ENCODE peak calls at places on chromosomes 5 and 9, in four cellular contexts. One of them, this sample, is unnamed.

GRCh38 chr5:65126670-65127069 is 355.1 kb downstream of the ADAMTS6 start:
- DNase-seq in IMR-90: no peak
- DNase-seq in neuronal stem cell: no peak
- DNase-seq in mesenchymal stem cell: no peak
- DNase-seq in this sample: no peak

GRCh38 chr5:54860321-54860720 is 125.1 kb downstream of the ESM1 start:
- DNase-seq in IMR-90: no peak
- DNase-seq in neuronal stem cell: no peak
- DNase-seq in mesenchymal stem cell: no peak
- DNase-seq in this sample: no peak

GRCh38 chr5:159163027-159163699 is 46.2 kb downstream of the RNF145 start:
- DNase-seq in IMR-90: peak
- DNase-seq in neuronal stem cell: no peak
- DNase-seq in mesenchymal stem cell: peak
- DNase-seq in this sample: no peak

GRCh38 chr5:159208508-159209437 is 580 bp downstream of the RNF145 start:
- DNase-seq in IMR-90: peak
- DNase-seq in neuronal stem cell: peak
- DNase-seq in mesenchymal stem cell: peak
- DNase-seq in this sample: peak

GRCh38 chr5:131163315-131164119 is 1.5 kb downstream of the HINT1 start:
- DNase-seq in IMR-90: peak
- DNase-seq in neuronal stem cell: no peak
- DNase-seq in mesenchymal stem cell: peak
- DNase-seq in this sample: no peak

GRCh38 chr5:158911693-158912363 is 187.9 kb downstream of the EBF1 start:
- DNase-seq in IMR-90: no peak
- DNase-seq in neuronal stem cell: no peak
- DNase-seq in mesenchymal stem cell: no peak
- DNase-seq in this sample: no peak

GRCh38 chr5:80238778-80239679 is 16.8 kb downstream of the SERINC5 start:
- DNase-seq in IMR-90: peak
- DNase-seq in neuronal stem cell: no peak
- DNase-seq in mesenchymal stem cell: no peak
- DNase-seq in this sample: no peak

GRCh38 chr5:38994329-38994927 is 79.8 kb downstream of the RICTOR start:
- DNase-seq in IMR-90: peak
- DNase-seq in neuronal stem cell: peak
- DNase-seq in mesenchymal stem cell: peak
- DNase-seq in this sample: no peak

GRCh38 chr5:170269579-170269978 is 28.0 kb downstream of the LCP2 start:
- DNase-seq in IMR-90: no peak
- DNase-seq in neuronal stem cell: no peak
- DNase-seq in mesenchymal stem cell: no peak
- DNase-seq in this sample: no peak

GRCh38 chr9:93059960-93060591 is 1.6 kb downstream of the SUSD3 start:
- DNase-seq in IMR-90: no peak
- DNase-seq in neuronal stem cell: no peak
- DNase-seq in mesenchymal stem cell: no peak
- DNase-seq in this sample: no peak

GRCh38 chr5:81980160-81980559 is 8.3 kb downstream of the ATG10 start:
- DNase-seq in IMR-90: no peak
- DNase-seq in neuronal stem cell: no peak
- DNase-seq in mesenchymal stem cell: no peak
- DNase-seq in this sample: no peak

GRCh38 chr5:57193757-57194413 is 20.0 kb downstream of the GPBP1 start:
- DNase-seq in IMR-90: no peak
- DNase-seq in neuronal stem cell: no peak
- DNase-seq in mesenchymal stem cell: no peak
- DNase-seq in this sample: no peak

GRCh38 chr9:32378496-32378895 is 5.9 kb upstream of the ACO1 start:
- DNase-seq in IMR-90: peak
- DNase-seq in neuronal stem cell: peak
- DNase-seq in mesenchymal stem cell: peak
- DNase-seq in this sample: peak

GRCh38 chr9:27394826-27395201 is 97.9 kb upstream of the EQTN start:
- DNase-seq in IMR-90: no peak
- DNase-seq in neuronal stem cell: no peak
- DNase-seq in mesenchymal stem cell: no peak
- DNase-seq in this sample: no peak

GRCh38 chr5:111226556-111226955 is 2.4 kb downstream of the CAMK4 start:
- DNase-seq in IMR-90: no peak
- DNase-seq in neuronal stem cell: no peak
- DNase-seq in mesenchymal stem cell: no peak
- DNase-seq in this sample: no peak

GRCh38 chr5:59766394-59766793 is 127.1 kb downstream of the PDE4D start:
- DNase-seq in IMR-90: no peak
- DNase-seq in neuronal stem cell: no peak
- DNase-seq in mesenchymal stem cell: peak
- DNase-seq in this sample: no peak

DNA sequence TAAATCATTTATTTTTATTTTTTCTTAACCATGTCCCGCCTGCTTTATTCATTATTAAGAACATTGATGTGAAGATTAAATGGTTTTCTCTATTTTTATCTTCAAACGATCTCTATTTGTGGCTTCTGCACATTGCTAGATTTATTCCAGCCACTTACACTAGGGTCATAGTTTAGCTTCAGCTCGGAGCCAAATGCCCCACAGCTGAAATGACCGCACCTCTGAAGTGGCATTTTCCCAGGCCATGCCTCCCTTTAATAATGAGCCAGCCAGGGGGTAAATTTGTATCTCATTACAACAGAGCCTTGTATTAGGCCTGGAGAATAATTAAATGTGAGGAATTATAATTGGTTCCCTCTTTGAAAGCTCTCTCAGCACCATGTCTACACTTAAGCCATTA is 89.4 kb downstream of the DOCK8 start:
- DNase-seq in IMR-90: no peak
- DNase-seq in neuronal stem cell: no peak
- DNase-seq in mesenchymal stem cell: no peak
- DNase-seq in this sample: no peak
- H4K8ac ChIP-seq in IMR-90: no peak
- H4K8ac ChIP-seq in neuronal stem cell: no peak
- H4K8ac ChIP-seq in mesenchymal stem cell: no peak
- H4K8ac ChIP-seq in this sample: no peak

GRCh38 chr5:91794856-91795548 is 411.9 kb upstream of the ARRDC3 start:
- DNase-seq in IMR-90: no peak
- DNase-seq in neuronal stem cell: no peak
- DNase-seq in mesenchymal stem cell: no peak
- DNase-seq in this sample: no peak
- H3K23ac ChIP-seq in IMR-90: no peak
- H3K23ac ChIP-seq in neuronal stem cell: no peak
- H3K23ac ChIP-seq in mesenchymal stem cell: no peak
- H3K23ac ChIP-seq in this sample: no peak

GRCh38 chr5:146088098-146088497 is 17.3 kb downstream of the PLAC8L1 start:
- DNase-seq in IMR-90: no peak
- DNase-seq in neuronal stem cell: no peak
- DNase-seq in mesenchymal stem cell: no peak
- DNase-seq in this sample: no peak

GRCh38 chr5:146081685-146082084 is 23.7 kb downstream of the PLAC8L1 start:
- DNase-seq in IMR-90: no peak
- DNase-seq in neuronal stem cell: no peak
- DNase-seq in mesenchymal stem cell: no peak
- DNase-seq in this sample: no peak

GRCh38 chr5:146082798-146083197 is 22.6 kb downstream of the PLAC8L1 start:
- DNase-seq in IMR-90: no peak
- DNase-seq in neuronal stem cell: no peak
- DNase-seq in mesenchymal stem cell: no peak
- DNase-seq in this sample: no peak

GRCh38 chr5:146079695-146080361 is 25.5 kb downstream of the PLAC8L1 start:
- DNase-seq in IMR-90: peak
- DNase-seq in neuronal stem cell: no peak
- DNase-seq in mesenchymal stem cell: peak
- DNase-seq in this sample: no peak

DNA sequence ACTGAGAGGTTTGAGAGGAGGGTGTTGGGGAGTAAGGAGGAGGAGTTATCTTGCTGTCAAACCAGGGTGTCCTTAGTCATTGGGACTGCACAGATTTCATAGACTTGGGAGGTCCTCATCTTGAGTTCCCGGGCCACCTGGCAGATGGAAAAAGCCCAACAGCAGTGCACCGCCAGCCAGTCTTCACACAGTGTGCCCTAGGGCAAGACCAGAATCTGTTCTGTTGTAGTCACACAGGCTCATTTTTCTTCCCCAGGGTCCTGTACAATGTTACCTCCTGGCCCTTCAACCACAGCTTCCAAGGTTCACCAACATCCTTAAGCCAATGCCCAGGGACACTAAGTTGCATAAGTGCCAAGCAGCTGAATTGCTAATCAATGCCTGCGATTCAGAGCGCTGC is 21.0 kb downstream of the PLAC8L1 start:
- DNase-seq in IMR-90: no peak
- DNase-seq in neuronal stem cell: no peak
- DNase-seq in mesenchymal stem cell: no peak
- DNase-seq in this sample: no peak
- H3K4ac ChIP-seq in IMR-90: no peak
- H3K4ac ChIP-seq in neuronal stem cell: no peak
- H3K4ac ChIP-seq in mesenchymal stem cell: no peak
- H3K4ac ChIP-seq in this sample: no peak

GRCh38 chr5:147509041-147509709 is 693 bp downstream of the DPYSL3 start:
- DNase-seq in IMR-90: peak
- DNase-seq in neuronal stem cell: peak
- DNase-seq in mesenchymal stem cell: peak
- DNase-seq in this sample: peak

GRCh38 chr5:147510885-147511284 is 1.0 kb upstream of the DPYSL3 start:
- DNase-seq in IMR-90: no peak
- DNase-seq in neuronal stem cell: no peak
- DNase-seq in mesenchymal stem cell: no peak
- DNase-seq in this sample: no peak

GRCh38 chr5:147507480-147508126 is 2.3 kb downstream of the DPYSL3 start:
- DNase-seq in IMR-90: peak
- DNase-seq in neuronal stem cell: no peak
- DNase-seq in mesenchymal stem cell: peak
- DNase-seq in this sample: no peak

GRCh38 chr5:147508711-147509040 is 1.2 kb downstream of the DPYSL3 start:
- DNase-seq in IMR-90: peak
- DNase-seq in neuronal stem cell: no peak
- DNase-seq in mesenchymal stem cell: peak
- DNase-seq in this sample: no peak

DNA sequence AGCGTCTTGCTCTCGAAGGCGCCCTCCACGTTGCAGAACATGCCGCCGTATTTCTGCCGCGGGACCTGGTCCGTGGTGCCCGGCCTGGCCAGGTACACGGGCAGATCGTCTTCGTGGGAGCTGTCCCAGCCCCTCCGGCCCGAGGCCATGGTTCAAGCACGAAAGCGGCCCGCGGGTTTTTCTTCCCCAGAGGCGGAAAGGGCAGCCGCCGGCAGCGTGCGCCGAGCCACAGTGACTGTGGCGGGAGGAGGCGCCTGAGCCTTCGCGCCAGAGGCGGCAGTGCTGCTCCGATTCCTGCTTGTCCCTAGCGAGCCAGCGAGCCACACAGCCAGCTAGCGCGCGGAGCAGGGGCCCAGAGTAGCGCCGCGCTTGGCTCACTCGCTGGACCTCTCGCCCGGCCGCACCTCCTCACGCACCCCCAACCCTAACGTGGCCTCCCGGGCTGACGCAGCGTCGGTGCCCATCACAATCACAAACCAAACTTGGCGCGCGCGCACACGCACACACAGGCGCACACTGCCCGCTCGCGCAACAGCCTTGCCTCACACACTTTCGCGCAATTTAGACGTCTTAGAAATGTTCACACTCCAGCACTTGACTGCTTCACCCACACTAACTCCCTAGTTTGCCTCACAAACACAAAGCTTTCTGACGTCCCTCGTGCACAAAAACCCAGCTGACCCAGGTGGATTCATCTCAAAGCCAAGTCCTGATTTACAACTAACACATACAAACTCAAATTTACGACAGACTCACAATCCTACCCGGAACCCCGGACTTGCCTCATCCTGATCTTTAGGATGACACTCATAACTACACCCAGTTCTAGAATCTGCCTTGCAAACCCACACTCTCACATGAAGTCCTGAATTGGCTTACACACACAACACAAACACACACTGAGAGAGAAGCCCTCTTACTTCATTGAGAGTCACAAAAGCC is at the start of gene DPYSL3:
- DNase-seq in IMR-90: peak
- DNase-seq in neuronal stem cell: peak
- DNase-seq in mesenchymal stem cell: peak
- DNase-seq in this sample: peak
- H4K8ac ChIP-seq in IMR-90: peak
- H4K8ac ChIP-seq in neuronal stem cell: peak
- H4K8ac ChIP-seq in mesenchymal stem cell: peak
- H4K8ac ChIP-seq in this sample: peak

DNA sequence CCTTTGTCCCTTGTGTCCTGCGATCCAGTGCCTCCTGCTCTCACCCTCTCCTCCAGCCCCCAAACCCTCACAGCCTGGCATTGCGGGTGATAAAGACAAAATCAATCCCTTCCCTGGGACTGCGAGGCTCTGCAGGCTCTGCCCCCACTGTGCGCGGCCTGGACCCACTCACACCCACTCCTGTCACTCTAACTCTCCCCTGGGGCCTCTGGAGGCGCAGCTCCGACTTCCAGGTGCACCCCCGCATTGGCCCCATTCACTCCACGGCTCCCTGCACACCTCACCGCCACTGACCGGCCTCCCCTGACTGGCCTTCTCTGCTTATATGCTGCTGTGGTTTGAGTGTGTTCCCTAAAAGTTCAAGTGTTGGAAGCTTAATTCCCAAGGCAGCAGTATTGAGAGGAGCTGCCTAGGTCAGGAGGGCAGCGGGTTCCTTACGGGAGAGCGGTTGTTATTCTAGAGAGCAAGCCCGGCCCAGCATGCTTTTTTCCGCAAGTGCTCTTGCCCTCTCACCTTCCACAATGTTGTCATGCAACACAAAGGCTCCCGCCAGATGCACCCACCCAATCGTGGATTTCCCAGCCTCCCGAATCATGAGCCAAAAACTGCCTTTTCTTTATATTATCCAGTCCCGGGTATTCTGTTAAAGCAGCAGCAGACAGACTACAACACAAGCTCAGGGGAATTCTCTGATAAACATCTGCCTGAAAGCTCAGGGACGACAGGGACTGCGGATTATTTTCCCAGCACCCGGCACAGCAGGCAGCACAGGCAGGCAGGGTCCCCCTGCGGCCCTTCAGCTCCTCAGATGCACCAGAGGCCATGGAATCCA is 73.5 kb upstream of the LRRTM2 start:
- DNase-seq in IMR-90: no peak
- DNase-seq in neuronal stem cell: no peak
- DNase-seq in mesenchymal stem cell: no peak
- DNase-seq in this sample: no peak
- H3K23ac ChIP-seq in IMR-90: no peak
- H3K23ac ChIP-seq in neuronal stem cell: no peak
- H3K23ac ChIP-seq in mesenchymal stem cell: no peak
- H3K23ac ChIP-seq in this sample: no peak

GRCh38 chr9:112169368-112169767 is 5.7 kb downstream of the SUSD1 start:
- DNase-seq in IMR-90: no peak
- DNase-seq in neuronal stem cell: no peak
- DNase-seq in mesenchymal stem cell: no peak
- DNase-seq in this sample: no peak
- H3K4ac ChIP-seq in IMR-90: no peak
- H3K4ac ChIP-seq in neuronal stem cell: no peak
- H3K4ac ChIP-seq in mesenchymal stem cell: no peak
- H3K4ac ChIP-seq in this sample: no peak

This sample was measured in H9.